ENCODE peak calls at places on chromosomes 3 and 15, in four cellular contexts. E is hypothalamus; H is D341Med; V is activated naive CD8-positive, alpha-beta T cell treated with anti-CD3 and anti-CD28 coated beads, Interleukin-2, amount 50 U/mL, for 24 hours. P is an unnamed sample.

GRCh38 chr3:4426261-4426781 is 40.7 kb downstream of the SUMF1 start:
- DNase-seq in H (no peak), V (no peak), E (no peak), P (no peak)

GRCh38 chr3:78494831-78495230 is 1273.0 kb downstream of the ROBO1 start:
- DNase-seq in V (no peak), E (no peak), H (no peak), P (no peak)

GRCh38 chr3:46460051-46460450 is 4.7 kb downstream of the LTF start:
- DNase-seq in H (no peak), V (no peak), E (no peak), P (no peak)

GRCh38 chr15:87917480-87917879 is 339.1 kb downstream of the NTRK3 start:
- DNase-seq in E (no peak), V (no peak), H (no peak), P (no peak)

GRCh38 chr15:25182736-25183445 is 228.1 kb downstream of the SNRPN start:
- DNase-seq in H (no peak), V (no peak), E (no peak), P (no peak)

GRCh38 chr3:171606151-171606751 is 146.0 kb upstream of the TNIK start:
- DNase-seq in E (no peak), V (no peak), H (no peak), P (no peak)

GRCh38 chr3:118977118-118977517 is 57.5 kb downstream of the IGSF11 start:
- DNase-seq in V (no peak), H (no peak), E (no peak), P (no peak)

GRCh38 chr3:195356151-195357086 is 85.5 kb upstream of the XXYLT1 start:
- DNase-seq in E (peak; percentile 69), V (no peak), H (no peak), P (no peak)

GRCh38 chr3:12982619-12983101 is 90.6 kb downstream of the IQSEC1 start:
- DNase-seq in E (no peak), V (no peak), H (no peak), P (no peak)

GRCh38 chr3:51708216-51708845 is 1.5 kb downstream of the GRM2 start:
- DNase-seq in H (peak; percentile 11), E (no peak), V (no peak), P (no peak)

GRCh38 chr3:21839592-21839991 is 88.6 kb upstream of the ZNF385D start:
- DNase-seq in V (no peak), H (no peak), E (no peak), P (no peak)

GRCh38 chr3:49699281-49699723 is 9.9 kb downstream of the RNF123 start:
- DNase-seq in H (no peak), E (no peak), V (no peak), P (no peak)

GRCh38 chr3:186189492-186189891 is 80.6 kb upstream of the ETV5 start:
- DNase-seq in V (no peak), E (no peak), H (no peak), P (no peak)

GRCh38 chr3:16317561-16317945 is 52.5 kb downstream of the OXNAD1 start:
- DNase-seq in E (no peak), H (no peak), V (no peak), P (no peak)

GRCh38 chr3:13818919-13819318 is 61.0 kb downstream of the WNT7A start:
- DNase-seq in H (no peak), V (no peak), E (no peak), P (no peak)

GRCh38 chr3:42012378-42012934 is 50.6 kb upstream of the ULK4 start:
- DNase-seq in H (no peak), E (no peak), V (no peak), P (no peak)

GRCh38 chr15:25244731-25245585 is 193.9 kb downstream of the UBE3A start:
- DNase-seq in E (no peak), V (no peak), H (no peak), P (no peak)

GRCh38 chr15:89946681-89947313 is 34.0 kb upstream of the ARPIN start:
- DNase-seq in E (no peak), V (no peak), H (no peak), P (no peak)

GRCh38 chr3:53772562-53773329 is 73.5 kb downstream of the CHDH start:
- DNase-seq in V (no peak), H (no peak), E (no peak), P (no peak)

GRCh38 chr3:41073190-41073589 is 126.1 kb upstream of the CTNNB1 start:
- DNase-seq in E (no peak), V (no peak), H (no peak), P (no peak)

GRCh38 chr3:171044828-171045793 is 18.6 kb upstream of the SLC2A2 start:
- DNase-seq in H (no peak), V (no peak), E (no peak), P (no peak)

GRCh38 chr15:20645956-20646355 is 104.4 kb upstream of the GOLGA6L6 start:
- DNase-seq in H (no peak), V (no peak), E (no peak), P (no peak)